ENCODE peak calls at places on chromosomes 7 and 10, in five cellular contexts. One of them, this sample, is unnamed.

GRCh38 chr10:77267703-77268630 is 369.6 kb downstream of the KCNMA1 start:
- DNase-seq in T-cell: no peak
- DNase-seq in GM19239: no peak
- DNase-seq in left colon: no peak
- DNase-seq in foreskin fibroblast: no peak
- DNase-seq in this sample: no peak

GRCh38 chr7:128899392-128899791 is 11.1 kb downstream of the KCP start:
- DNase-seq in T-cell: no peak
- DNase-seq in foreskin fibroblast: no peak
- DNase-seq in left colon: no peak
- DNase-seq in GM19239: no peak
- DNase-seq in this sample: no peak

GRCh38 chr10:12351447-12351846 is 2.1 kb downstream of the CAMK1D start:
- DNase-seq in foreskin fibroblast: no peak
- DNase-seq in T-cell: no peak
- DNase-seq in left colon: peak
- DNase-seq in GM19239: no peak
- DNase-seq in this sample: no peak

GRCh38 chr10:95693331-95693667 is 428 bp downstream of the TCTN3 start:
- DNase-seq in T-cell: peak
- DNase-seq in left colon: no peak
- DNase-seq in foreskin fibroblast: no peak
- DNase-seq in GM19239: no peak
- DNase-seq in this sample: no peak

GRCh38 chr10:100904903-100905302 is 7.9 kb upstream of the SLF2 start:
- DNase-seq in T-cell: no peak
- DNase-seq in foreskin fibroblast: no peak
- DNase-seq in GM19239: no peak
- DNase-seq in left colon: no peak
- DNase-seq in this sample: no peak

GRCh38 chr7:78535655-78536054 is 737.1 kb downstream of the PHTF2 start:
- DNase-seq in T-cell: no peak
- DNase-seq in GM19239: no peak
- DNase-seq in left colon: no peak
- DNase-seq in foreskin fibroblast: no peak
- DNase-seq in this sample: no peak

GRCh38 chr10:23016636-23017035 is 78.7 kb upstream of the MSRB2 start:
- DNase-seq in T-cell: no peak
- DNase-seq in foreskin fibroblast: no peak
- DNase-seq in left colon: no peak
- DNase-seq in GM19239: no peak
- DNase-seq in this sample: no peak

GRCh38 chr7:108402865-108403264 is 53.4 kb downstream of the NRCAM start:
- DNase-seq in left colon: no peak
- DNase-seq in T-cell: no peak
- DNase-seq in GM19239: no peak
- DNase-seq in foreskin fibroblast: peak
- DNase-seq in this sample: peak

GRCh38 chr7:4226166-4226857 is 455.8 kb upstream of the FOXK1 start:
- DNase-seq in left colon: no peak
- DNase-seq in foreskin fibroblast: no peak
- DNase-seq in T-cell: no peak
- DNase-seq in GM19239: no peak
- DNase-seq in this sample: no peak

GRCh38 chr7:143393267-143394041 is 12.3 kb downstream of the ZYX start:
- DNase-seq in left colon: no peak
- DNase-seq in GM19239: no peak
- DNase-seq in T-cell: no peak
- DNase-seq in foreskin fibroblast: peak
- DNase-seq in this sample: no peak